ENCODE peak calls at places on chromosomes 4 and X, in six cellular contexts. R is HL-60; G is activated gamma-delta T cell treated with Interleukin-2 at 50 U/mL for 16 hours; Z is Jurkat, Clone E6-1; X is activated T-helper 1 cell treated with anti-CD3 and anti-CD28 coated beads, Interleukin-12 subunit alpha, Interleukin-12 subunit beta, Interleukin-2, Interleukin-4 antibody, amounts not matched to agents 30 ng/mL and 10 ng/mL and 1 ng/mL, durations not matched to agents 14 hours and 24 hours and 36 hours; A is foreskin fibroblast. W is an unnamed sample.

GRCh38 chr4:173443121-173443520 is 44.2 kb upstream of the SCRG1 start:
- DNase-seq in Z (no peak), G (no peak), X (no peak), A (no peak), R (no peak), W (no peak)

GRCh38 chr4:150462743-150463142 is 119.2 kb upstream of the MAB21L2 start:
- DNase-seq in X (no peak), R (no peak), A (no peak), Z (no peak), G (no peak), W (no peak)

GRCh38 chr4:119189638-119190037 is 22.9 kb upstream of the USP53 start:
- DNase-seq in G (no peak), A (peak), R (no peak), Z (no peak), X (no peak), W (no peak)

GRCh38 chr4:53840643-53841042 is 223.8 kb downstream of the CHIC2 start:
- DNase-seq in A (no peak), Z (no peak), X (no peak), G (no peak), R (peak), W (no peak)

GRCh38 chr4:86927843-86928395 is 6.9 kb upstream of the AFF1 start:
- DNase-seq in A (peak), Z (no peak), R (peak), X (no peak), G (no peak), W (no peak)

GRCh38 chr4:111037591-111037990 is 414.7 kb upstream of the PITX2 start:
- DNase-seq in A (no peak), R (no peak), Z (no peak), X (no peak), G (no peak), W (no peak)

GRCh38 chr4:140266958-140267568 is 106.4 kb upstream of the SCOC start:
- DNase-seq in A (peak), G (no peak), Z (no peak), X (no peak), R (no peak), W (no peak)

GRCh38 chr4:20015825-20016224 is 235.9 kb upstream of the SLIT2 start:
- DNase-seq in X (no peak), A (no peak), R (no peak), Z (no peak), G (no peak), W (no peak)

GRCh38 chr4:99248714-99249113 is 29.7 kb upstream of the ADH6 start:
- DNase-seq in X (no peak), G (no peak), Z (no peak), R (no peak), A (peak), W (no peak)

GRCh38 chr4:133402616-133403015 is 253.5 kb downstream of the PCDH10 start:
- DNase-seq in A (no peak), Z (no peak), G (no peak), X (no peak), R (no peak), W (no peak)

GRCh38 chr4:100736651-100737450 is 219.0 kb upstream of the EMCN start:
- DNase-seq in X (no peak), Z (no peak), A (peak), G (no peak), R (no peak), W (no peak)

GRCh38 chrX:17748684-17749083 is 11.4 kb downstream of the SCML1 start:
- DNase-seq in A (no peak), G (no peak), R (no peak), X (no peak), Z (no peak), W (no peak)

GRCh38 chrX:93649381-93649780 is 24.0 kb downstream of the NAP1L3 start:
- DNase-seq in Z (no peak), X (no peak), G (no peak), A (no peak), R (no peak), W (no peak)

GRCh38 chr4:6169239-6169638 is 31.1 kb downstream of the JAKMIP1 start:
- DNase-seq in A (no peak), G (no peak), X (no peak), R (no peak), Z (no peak), W (no peak)

GRCh38 chrX:63275127-63275526 is 76.0 kb downstream of the SPIN4 start:
- DNase-seq in X (no peak), R (no peak), Z (no peak), A (peak), G (peak), W (peak)

GRCh38 chr4:680931-681645 is 6.7 kb downstream of the MYL5 start:
- DNase-seq in R (no peak), A (peak), X (peak), Z (no peak), G (peak), W (peak)

GRCh38 chrX:49003696-49004095 is 1.6 kb upstream of the GRIPAP1 start:
- DNase-seq in R (no peak), Z (peak), A (no peak), G (no peak), X (no peak), W (no peak)

GRCh38 chrX:39805022-39805421 is 292.7 kb downstream of the BCOR start:
- DNase-seq in R (no peak), Z (no peak), A (no peak), X (no peak), G (no peak), W (no peak)

GRCh38 chr4:168619266-168619631 is 122.4 kb downstream of the PALLD start:
- DNase-seq in R (no peak), G (no peak), A (peak), Z (no peak), X (no peak), W (no peak)

GRCh38 chr4:1246901-1247810 is 1.8 kb downstream of the CTBP1 start:
- DNase-seq in Z (no peak), G (no peak), R (no peak), A (peak), X (no peak), W (peak)

GRCh38 chrX:17635231-17635630 is 102.1 kb upstream of the SCML1 start:
- DNase-seq in G (no peak), X (no peak), Z (no peak), A (no peak), R (no peak), W (no peak)

GRCh38 chrX:53047228-53047627 is 1.4 kb upstream of the GPR173 start:
- DNase-seq in X (no peak), R (no peak), A (peak), Z (no peak), G (no peak), W (no peak)

GRCh38 chrX:97756879-97757278 is 873.2 kb downstream of the RPA4 start:
- DNase-seq in A (no peak), X (no peak), G (no peak), R (no peak), Z (no peak), W (no peak)

GRCh38 chr4:28916585-28916984 is 1803.6 kb upstream of the PCDH7 start:
- DNase-seq in X (no peak), A (no peak), R (no peak), Z (no peak), G (no peak), W (no peak)

GRCh38 chr4:29423836-29424721 is 1296.1 kb upstream of the PCDH7 start:
- DNase-seq in G (no peak), A (peak), Z (no peak), X (no peak), R (no peak), W (no peak)

GRCh38 chr4:88734403-88734949 is 36.8 kb upstream of the NAP1L5 start:
- DNase-seq in A (peak), Z (no peak), G (no peak), X (no peak), R (no peak), W (no peak)

GRCh38 chrX:65866762-65867161 is 173.1 kb downstream of the VSIG4 start:
- DNase-seq in G (no peak), Z (no peak), X (no peak), A (no peak), R (no peak), W (no peak)

GRCh38 chrX:318739-319578 is at the start of gene GTPBP6:
- DNase-seq in Z (peak), A (peak), X (peak), R (peak), G (peak), W (peak)

W was measured in activated CD4-positive, alpha-beta memory T cell treated with anti-CD3 and anti-CD28 coated beads, Interleukin-2, amount 10 ng/mL, durations not matched to agents 7 days and 5 days.